ENCODE peak calls at places on chromosomes 13 and 19, in five cellular contexts. One of them, this sample, is unnamed.
A peak's percentile ranks its signal among the peaks of the same experiment; 100 is the strongest.

GRCh38 chr19:38173324-38174041 is 50.5 kb downstream of the DPF1 start:
- DNase-seq in uterus: no peak
- DNase-seq in neuronal stem cell: no peak
- DNase-seq in HCT116: no peak
- DNase-seq in IMR-90: peak; percentile 36
- DNase-seq in this sample: peak; percentile 83

GRCh38 chr19:58544591-58545285 is 874 bp downstream of the TRIM28 start:
- DNase-seq in uterus: no peak
- DNase-seq in neuronal stem cell: peak; percentile 73
- DNase-seq in HCT116: no peak
- DNase-seq in IMR-90: peak; percentile 47
- DNase-seq in this sample: peak; percentile 50

GRCh38 chr19:15299568-15300409 is 32.5 kb downstream of the BRD4 start:
- DNase-seq in uterus: no peak
- DNase-seq in neuronal stem cell: no peak
- DNase-seq in HCT116: no peak
- DNase-seq in IMR-90: peak; percentile 89
- DNase-seq in this sample: no peak

GRCh38 chr13:28684257-28684656 is 25.3 kb downstream of the POMP start:
- DNase-seq in uterus: no peak
- DNase-seq in neuronal stem cell: peak; percentile 30
- DNase-seq in HCT116: no peak
- DNase-seq in IMR-90: no peak
- DNase-seq in this sample: no peak

GRCh38 chr13:35961002-35961401 is 170.2 kb downstream of the DCLK1 start:
- DNase-seq in uterus: no peak
- DNase-seq in neuronal stem cell: no peak
- DNase-seq in HCT116: no peak
- DNase-seq in IMR-90: no peak
- DNase-seq in this sample: no peak

GRCh38 chr13:99909836-99910619 is 61.5 kb downstream of the ZIC5 start:
- DNase-seq in uterus: no peak
- DNase-seq in neuronal stem cell: no peak
- DNase-seq in HCT116: no peak
- DNase-seq in IMR-90: no peak
- DNase-seq in this sample: peak; percentile 33

GRCh38 chr13:112688560-112689497 is 1.0 kb upstream of the ATP11A start:
- DNase-seq in uterus: no peak
- DNase-seq in neuronal stem cell: no peak
- DNase-seq in HCT116: no peak
- DNase-seq in IMR-90: no peak
- DNase-seq in this sample: no peak

GRCh38 chr13:113091891-113092775 is 13.5 kb upstream of the F7 start:
- DNase-seq in uterus: no peak
- DNase-seq in neuronal stem cell: no peak
- DNase-seq in HCT116: no peak
- DNase-seq in IMR-90: no peak
- DNase-seq in this sample: no peak

GRCh38 chr13:75873499-75873898 is 237.4 kb downstream of the LMO7 start:
- DNase-seq in uterus: no peak
- DNase-seq in neuronal stem cell: no peak
- DNase-seq in HCT116: no peak
- DNase-seq in IMR-90: no peak
- DNase-seq in this sample: no peak

GRCh38 chr19:3721131-3721899 is 13.1 kb downstream of the TJP3 start:
- DNase-seq in uterus: peak; percentile 74
- DNase-seq in neuronal stem cell: peak; percentile 95
- DNase-seq in HCT116: peak; percentile 95
- DNase-seq in IMR-90: peak; percentile 75
- DNase-seq in this sample: peak; percentile 78

GRCh38 chr19:18470153-18470552 is 32.2 kb upstream of the ISYNA1 start:
- DNase-seq in uterus: no peak
- DNase-seq in neuronal stem cell: no peak
- DNase-seq in HCT116: no peak
- DNase-seq in IMR-90: no peak
- DNase-seq in this sample: no peak

GRCh38 chr13:113742000-113742441 is 17.0 kb upstream of the TMEM255B start:
- DNase-seq in uterus: no peak
- DNase-seq in neuronal stem cell: no peak
- DNase-seq in HCT116: peak; percentile 19
- DNase-seq in IMR-90: peak; percentile 50
- DNase-seq in this sample: no peak

GRCh38 chr13:39897636-39898035 is 242.2 kb downstream of the COG6 start:
- DNase-seq in uterus: no peak
- DNase-seq in neuronal stem cell: no peak
- DNase-seq in HCT116: no peak
- DNase-seq in IMR-90: peak; percentile 5
- DNase-seq in this sample: no peak

GRCh38 chr13:21033224-21033855 is 28.0 kb downstream of the LATS2 start:
- DNase-seq in uterus: no peak
- DNase-seq in neuronal stem cell: no peak
- DNase-seq in HCT116: no peak
- DNase-seq in IMR-90: no peak
- DNase-seq in this sample: no peak

GRCh38 chr19:7540761-7541480 is 5.4 kb downstream of the PNPLA6 start:
- DNase-seq in uterus: no peak
- DNase-seq in neuronal stem cell: no peak
- DNase-seq in HCT116: peak; percentile 36
- DNase-seq in IMR-90: peak; percentile 65
- DNase-seq in this sample: no peak

GRCh38 chr13:23469901-23470525 is 36.5 kb upstream of the SACS start:
- DNase-seq in uterus: no peak
- DNase-seq in neuronal stem cell: no peak
- DNase-seq in HCT116: no peak
- DNase-seq in IMR-90: peak; percentile 83
- DNase-seq in this sample: no peak

GRCh38 chr13:26664942-26665341 is 95.6 kb downstream of the GPR12 start:
- DNase-seq in uterus: no peak
- DNase-seq in neuronal stem cell: no peak
- DNase-seq in HCT116: no peak
- DNase-seq in IMR-90: no peak
- DNase-seq in this sample: no peak

GRCh38 chr13:24243311-24243710 is 66.1 kb upstream of the C1QTNF9 start:
- DNase-seq in uterus: no peak
- DNase-seq in neuronal stem cell: no peak
- DNase-seq in HCT116: no peak
- DNase-seq in IMR-90: no peak
- DNase-seq in this sample: no peak

GRCh38 chr13:35534343-35534742 is 57.9 kb upstream of the MAB21L1 start:
- DNase-seq in uterus: no peak
- DNase-seq in neuronal stem cell: no peak
- DNase-seq in HCT116: no peak
- DNase-seq in IMR-90: no peak
- DNase-seq in this sample: no peak

GRCh38 chr19:38265213-38265861 is 964 bp downstream of the SPINT2 start:
- DNase-seq in uterus: no peak
- DNase-seq in neuronal stem cell: no peak
- DNase-seq in HCT116: no peak
- DNase-seq in IMR-90: no peak
- DNase-seq in this sample: no peak

GRCh38 chr13:27283906-27284523 is 13.4 kb downstream of the RASL11A start:
- DNase-seq in uterus: no peak
- DNase-seq in neuronal stem cell: no peak
- DNase-seq in HCT116: peak; percentile 15
- DNase-seq in IMR-90: no peak
- DNase-seq in this sample: no peak

GRCh38 chr19:38898788-38899446 is 501 bp downstream of the SIRT2 start:
- DNase-seq in uterus: no peak
- DNase-seq in neuronal stem cell: peak; percentile 20
- DNase-seq in HCT116: no peak
- DNase-seq in IMR-90: peak; percentile 19
- DNase-seq in this sample: no peak

GRCh38 chr19:19371056-19371455 is 34.4 kb upstream of the GATAD2A start:
- DNase-seq in uterus: no peak
- DNase-seq in neuronal stem cell: no peak
- DNase-seq in HCT116: peak; percentile 69
- DNase-seq in IMR-90: no peak
- DNase-seq in this sample: no peak

GRCh38 chr19:7806234-7806633 is 23.8 kb upstream of the EVI5L start:
- DNase-seq in uterus: no peak
- DNase-seq in neuronal stem cell: no peak
- DNase-seq in HCT116: no peak
- DNase-seq in IMR-90: no peak
- DNase-seq in this sample: no peak

GRCh38 chr13:72953391-72953960 is 105.3 kb upstream of the KLF5 start:
- DNase-seq in uterus: no peak
- DNase-seq in neuronal stem cell: no peak
- DNase-seq in HCT116: no peak
- DNase-seq in IMR-90: no peak
- DNase-seq in this sample: no peak

GRCh38 chr19:34495416-34495815 is 13.9 kb downstream of the WTIP start:
- DNase-seq in uterus: no peak
- DNase-seq in neuronal stem cell: no peak
- DNase-seq in HCT116: no peak
- DNase-seq in IMR-90: no peak
- DNase-seq in this sample: no peak

GRCh38 chr13:37492741-37493514 is 105.6 kb downstream of the POSTN start:
- DNase-seq in uterus: no peak
- DNase-seq in neuronal stem cell: no peak
- DNase-seq in HCT116: no peak
- DNase-seq in IMR-90: peak; percentile 90
- DNase-seq in this sample: no peak

GRCh38 chr13:38002596-38002995 is 133.0 kb upstream of the TRPC4 start:
- DNase-seq in uterus: no peak
- DNase-seq in neuronal stem cell: no peak
- DNase-seq in HCT116: no peak
- DNase-seq in IMR-90: no peak
- DNase-seq in this sample: no peak

GRCh38 chr19:50025794-50026549 is at the start of gene ZNF473:
- DNase-seq in uterus: peak; percentile 93
- DNase-seq in neuronal stem cell: no peak
- DNase-seq in HCT116: no peak
- DNase-seq in IMR-90: peak; percentile 94
- DNase-seq in this sample: peak; percentile 95

GRCh38 chr13:40440990-40441820 is 225.2 kb downstream of the FOXO1 start:
- DNase-seq in uterus: peak; percentile 69
- DNase-seq in neuronal stem cell: no peak
- DNase-seq in HCT116: no peak
- DNase-seq in IMR-90: no peak
- DNase-seq in this sample: peak; percentile 82

GRCh38 chr13:73835138-73835721 is 299.0 kb downstream of the KLF12 start:
- DNase-seq in uterus: no peak
- DNase-seq in neuronal stem cell: peak; percentile 44
- DNase-seq in HCT116: peak; percentile 22
- DNase-seq in IMR-90: peak; percentile 56
- DNase-seq in this sample: no peak

GRCh38 chr13:113105032-113105993 is at the start of gene F7:
- DNase-seq in uterus: no peak
- DNase-seq in neuronal stem cell: no peak
- DNase-seq in HCT116: no peak
- DNase-seq in IMR-90: peak; percentile 45
- DNase-seq in this sample: no peak

GRCh38 chr19:41641879-41642485 is 15.1 kb upstream of the CEACAM4 start:
- DNase-seq in uterus: no peak
- DNase-seq in neuronal stem cell: peak; percentile 9
- DNase-seq in HCT116: peak; percentile 37
- DNase-seq in IMR-90: peak; percentile 37
- DNase-seq in this sample: peak; percentile 44

GRCh38 chr13:43905435-43906031 is 25.8 kb downstream of the LACC1 start:
- DNase-seq in uterus: peak; percentile 18
- DNase-seq in neuronal stem cell: peak; percentile 54
- DNase-seq in HCT116: peak; percentile 58
- DNase-seq in IMR-90: peak; percentile 77
- DNase-seq in this sample: peak; percentile 42

GRCh38 chr19:33032218-33032781 is 32.4 kb downstream of the RHPN2 start:
- DNase-seq in uterus: no peak
- DNase-seq in neuronal stem cell: no peak
- DNase-seq in HCT116: no peak
- DNase-seq in IMR-90: no peak
- DNase-seq in this sample: no peak

GRCh38 chr13:30569901-30570576 is 47.7 kb upstream of the USPL1 start:
- DNase-seq in uterus: peak; percentile 51
- DNase-seq in neuronal stem cell: no peak
- DNase-seq in HCT116: peak; percentile 66
- DNase-seq in IMR-90: peak; percentile 99
- DNase-seq in this sample: no peak

GRCh38 chr19:11931513-11931912 is 6.6 kb downstream of the ZNF700 start:
- DNase-seq in uterus: no peak
- DNase-seq in neuronal stem cell: no peak
- DNase-seq in HCT116: no peak
- DNase-seq in IMR-90: no peak
- DNase-seq in this sample: no peak

GRCh38 chr13:46378411-46378810 is 8.6 kb downstream of the RUBCNL start:
- DNase-seq in uterus: no peak
- DNase-seq in neuronal stem cell: no peak
- DNase-seq in HCT116: no peak
- DNase-seq in IMR-90: no peak
- DNase-seq in this sample: no peak
- H3K27ac ChIP-seq in uterus: no peak overlapping the region
- H3K27ac ChIP-seq in neuronal stem cell: no peak overlapping the region
- H3K27ac ChIP-seq in HCT116: no peak overlapping the region
- H3K27ac ChIP-seq in IMR-90: no peak overlapping the region
- H3K27ac ChIP-seq in this sample: no peak overlapping the region

GRCh38 chr19:55578761-55579747 is 1.6 kb downstream of the ZNF579 start:
- DNase-seq in uterus: no peak
- DNase-seq in neuronal stem cell: no peak
- DNase-seq in HCT116: no peak
- DNase-seq in IMR-90: no peak
- DNase-seq in this sample: no peak
- H3K4me3 ChIP-seq in uterus: no peak overlapping the region
- H3K4me3 ChIP-seq in neuronal stem cell: peak overlapping the region; percentile 93
- H3K4me3 ChIP-seq in HCT116: peak overlapping the region; percentile 94
- H3K4me3 ChIP-seq in IMR-90: peak overlapping the region; percentile 87
- H3K4me3 ChIP-seq in this sample: peak overlapping the region; percentile 100

DNA sequence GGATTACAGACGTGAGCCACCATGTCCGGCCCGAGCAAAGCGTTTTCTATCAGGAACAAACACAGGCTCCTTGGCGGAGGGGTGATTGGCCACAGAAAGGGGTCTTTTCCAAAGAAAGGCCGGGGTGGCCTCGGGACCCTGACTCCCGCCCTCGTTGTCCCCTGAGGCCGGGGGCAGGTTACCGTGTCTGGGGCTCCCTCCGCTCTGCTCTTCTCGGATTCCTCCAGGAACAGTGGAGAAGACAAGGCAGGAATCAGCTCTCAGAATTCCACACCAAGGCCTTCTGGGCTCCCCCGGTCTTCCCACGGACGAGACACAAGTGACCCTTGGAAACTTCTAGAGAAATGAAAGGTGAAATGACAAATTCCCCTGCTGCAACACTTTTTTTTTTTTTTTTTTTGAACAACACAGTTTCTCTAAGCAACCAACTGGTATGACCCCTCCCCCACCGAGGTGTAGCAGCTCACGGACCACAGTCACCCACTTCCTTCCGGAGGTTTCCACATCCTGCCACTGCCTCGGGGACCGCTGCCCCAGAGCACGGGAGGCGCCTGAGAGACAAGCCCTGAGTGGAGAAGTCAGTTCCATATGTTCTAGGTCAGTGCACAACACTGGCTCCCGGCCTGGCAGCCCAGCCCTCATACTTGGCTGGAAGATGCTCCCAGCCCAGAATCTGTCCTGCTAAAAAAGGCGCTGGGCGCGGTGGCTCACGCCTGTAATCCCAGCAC is 11.0 kb downstream of the MOB3A start:
- DNase-seq in uterus: no peak
- DNase-seq in neuronal stem cell: no peak
- DNase-seq in HCT116: no peak
- DNase-seq in IMR-90: no peak
- DNase-seq in this sample: peak; percentile 64
- H3K4me1 ChIP-seq in uterus: no peaks in the 10 kb centered on the region
- H3K4me1 ChIP-seq in neuronal stem cell: peaks cover 2% of the 10 kb centered on the region
- H3K4me1 ChIP-seq in HCT116: peaks cover 56% of the 10 kb centered on the region
- H3K4me1 ChIP-seq in IMR-90: peaks cover 2% of the 10 kb centered on the region
- H3K4me1 ChIP-seq in this sample: peaks cover 2% of the 10 kb centered on the region

GRCh38 chr19:51926426-51926783 is 867 bp upstream of the ZNF613 start:
- DNase-seq in uterus: no peak
- DNase-seq in neuronal stem cell: no peak
- DNase-seq in HCT116: no peak
- DNase-seq in IMR-90: no peak
- DNase-seq in this sample: no peak
- H3K27ac ChIP-seq in uterus: peak overlapping the region; percentile 80
- H3K27ac ChIP-seq in neuronal stem cell: no peak overlapping the region
- H3K27ac ChIP-seq in HCT116: peak overlapping the region; percentile 65
- H3K27ac ChIP-seq in IMR-90: no peak overlapping the region
- H3K27ac ChIP-seq in this sample: peak overlapping the region; percentile 85

This sample was measured in heart right ventricle.